ENCODE peak calls at places on chromosomes 16 and 17, in five cellular contexts. V is Peyer's patch, A is psoas muscle, B is breast epithelium, T is ovary. U is an unnamed sample. For H3K4me1, the result is how much of the 10 kb centered on the place peaks cover.

GRCh38 chr17:418421-418751 is 65.8 kb upstream of the RPH3AL start:
- DNase-seq in T (no peak), A (no peak), V (no peak), B (no peak), U (no peak)

GRCh38 chr17:47076171-47076570 is 97.1 kb upstream of the RPRML start:
- DNase-seq in A (no peak), V (no peak), B (no peak), T (no peak), U (no peak)

GRCh38 chr16:72985148-72985882 is 62.6 kb downstream of the ZFHX3 start:
- DNase-seq in B (no peak), V (no peak), A (peak), T (no peak), U (no peak)

GRCh38 chr17:19719365-19720209 is 3.2 kb upstream of the SLC47A2 start:
- DNase-seq in A (peak), B (peak), T (no peak), V (peak), U (no peak)

GRCh38 chr17:1797323-1797722 is 32.4 kb downstream of the SMYD4 start:
- DNase-seq in A (no peak), B (no peak), V (no peak), T (no peak), U (no peak)

GRCh38 chr16:48323783-48324775 is 61.1 kb downstream of the SIAH1 start:
- DNase-seq in B (no peak), A (no peak), T (no peak), V (no peak), U (no peak)

GRCh38 chr16:84929421-84930297 is 81.7 kb downstream of the ZDHHC7 start:
- DNase-seq in V (no peak), T (peak), A (peak), B (no peak), U (peak)

GRCh38 chr16:47943235-47943634 is 212.6 kb downstream of the ABCC12 start:
- DNase-seq in V (no peak), B (no peak), T (no peak), A (no peak), U (no peak)

GRCh38 chr17:2084766-2085647 is 30.1 kb downstream of the HIC1 start:
- DNase-seq in V (peak), B (peak), A (peak), T (peak), U (no peak)

GRCh38 chr17:79565606-79566250 is 45.1 kb downstream of the RBFOX3 start:
- DNase-seq in V (no peak), T (no peak), A (peak), B (no peak), U (no peak)

GRCh38 chr17:2137342-2138098 is 82.6 kb downstream of the HIC1 start:
- DNase-seq in A (no peak), T (no peak), V (no peak), B (no peak), U (no peak)

GRCh38 chr17:41494524-41494923 is 4.8 kb upstream of the KRT36 start:
- DNase-seq in A (no peak), T (no peak), B (no peak), V (no peak), U (no peak)

GRCh38 chr17:81498953-81499600 is 13.5 kb downstream of the ACTG1 start:
- DNase-seq in V (peak), T (no peak), B (no peak), A (no peak), U (no peak)

GRCh38 chr17:71438631-71439146 is 682.1 kb upstream of the SOX9 start:
- DNase-seq in B (no peak), V (no peak), T (no peak), A (no peak), U (peak)

GRCh38 chr16:83971165-83972130 is 3.4 kb downstream of the NECAB2 start:
- DNase-seq in B (no peak), T (no peak), A (no peak), V (no peak), U (no peak)

GRCh38 chr17:81138500-81138899 is 26.8 kb upstream of the PVALEF start:
- DNase-seq in T (no peak), V (no peak), A (no peak), B (no peak), U (no peak)

GRCh38 chr17:82893779-82894178 is 54.0 kb upstream of the ZNF750 start:
- DNase-seq in V (no peak), A (peak), B (no peak), T (no peak), U (no peak)

GRCh38 chr16:67930191-67930590 is 1.5 kb downstream of the CTRL start:
- DNase-seq in T (no peak), V (no peak), A (no peak), B (no peak), U (no peak)

GRCh38 chr16:30736995-30737793 is 11.0 kb upstream of the PHKG2 start:
- DNase-seq in A (no peak), B (no peak), T (no peak), V (no peak), U (no peak)

GRCh38 chr17:76775021-76775420 is 37.1 kb downstream of the MFSD11 start:
- DNase-seq in V (no peak), A (no peak), B (no peak), T (no peak), U (no peak)

DNA sequence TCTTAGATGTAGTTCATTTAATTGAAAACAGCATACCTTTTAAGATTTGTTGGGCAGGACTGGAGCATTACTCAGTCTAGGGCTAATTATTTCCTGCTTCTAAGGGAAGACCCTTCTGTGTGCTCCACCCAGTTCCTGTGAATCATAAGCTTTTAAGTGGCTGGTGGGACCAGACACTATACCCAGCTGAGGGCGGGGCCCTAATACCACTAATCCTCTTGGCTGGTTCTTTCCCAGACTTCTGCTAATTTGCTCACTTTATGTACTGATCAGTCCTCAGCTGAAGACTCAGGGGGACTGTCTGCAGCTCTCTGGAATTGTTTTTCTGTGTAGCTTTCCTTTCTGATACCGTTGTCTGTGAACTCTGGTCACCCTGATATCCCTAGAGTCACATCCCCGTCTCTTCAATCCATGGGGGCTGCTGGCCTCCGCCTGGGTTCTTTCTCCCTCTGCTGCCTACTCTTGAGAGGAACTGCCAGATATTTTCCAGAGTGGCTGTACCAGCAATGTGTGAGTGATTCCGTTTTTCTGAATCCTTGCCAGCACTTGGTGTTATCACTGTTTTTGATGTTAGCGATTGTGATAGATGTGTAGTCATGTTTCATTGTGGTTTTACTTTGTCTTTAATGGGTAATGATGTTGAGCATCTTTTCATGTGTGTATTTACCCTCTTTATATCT is 35.1 kb downstream of the MFSD11 start:
- DNase-seq in V (no peak), A (no peak), B (no peak), T (no peak), U (peak)
- TF ChIP-seq CTCF in V (no peak), A (no peak), B (no peak), T (no peak), U (no peak)

GRCh38 chr17:59199398-59199797 is 10.4 kb upstream of the SMG8 start:
- DNase-seq in T (no peak), A (no peak), B (no peak), V (no peak), U (no peak)
- H3K4me3 ChIP-seq in T (no peak), A (no peak), B (no peak), V (no peak), U (no peak)

DNA sequence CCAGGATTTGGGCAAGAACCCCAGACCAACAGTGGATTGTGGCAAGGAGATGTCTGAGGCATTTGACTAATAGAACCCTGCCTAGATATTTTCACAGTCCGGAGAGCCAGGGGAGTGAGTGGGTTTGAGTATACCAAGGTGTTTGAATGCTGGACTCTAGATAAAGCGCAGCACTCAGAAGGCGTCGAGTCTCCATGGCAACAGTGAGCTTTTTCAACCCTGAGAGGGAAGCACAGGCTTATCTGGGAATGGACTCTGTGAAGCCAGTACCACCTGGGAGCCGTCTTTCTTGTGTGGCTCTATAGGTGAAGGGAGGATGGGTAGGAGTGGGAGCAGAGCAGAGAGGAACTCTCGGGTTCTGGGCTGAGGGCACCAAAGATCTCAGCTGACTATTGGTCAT is 147.0 kb downstream of the SHISA6 start:
- DNase-seq in T (no peak), B (no peak), A (no peak), V (no peak), U (no peak)
- H3K4me1 ChIP-seq in T (under half), B (under half), A (under half), V (under half), U (under half)

GRCh38 chr16:14562691-14563491 is 67.2 kb downstream of the PARN start:
- DNase-seq in A (peak), V (peak), B (no peak), T (no peak), U (peak)
- TF ChIP-seq CTCF in A (peak), V (peak), B (no peak), T (no peak), U (peak)

GRCh38 chr17:21214777-21215541 is 998 bp upstream of the TMEM11 start:
- DNase-seq in A (peak), T (no peak), B (no peak), V (no peak), U (no peak)

GRCh38 chr17:21218101-21218500 is 4.1 kb upstream of the TMEM11 start:
- DNase-seq in V (no peak), A (no peak), T (no peak), B (no peak), U (no peak)

GRCh38 chr17:21214015-21214776 is at the start of gene TMEM11:
- DNase-seq in V (peak), B (peak), A (peak), T (peak), U (peak)

GRCh38 chr17:21217346-21217745 is 3.4 kb upstream of the TMEM11 start:
- DNase-seq in T (no peak), B (no peak), A (no peak), V (no peak), U (no peak)

DNA sequence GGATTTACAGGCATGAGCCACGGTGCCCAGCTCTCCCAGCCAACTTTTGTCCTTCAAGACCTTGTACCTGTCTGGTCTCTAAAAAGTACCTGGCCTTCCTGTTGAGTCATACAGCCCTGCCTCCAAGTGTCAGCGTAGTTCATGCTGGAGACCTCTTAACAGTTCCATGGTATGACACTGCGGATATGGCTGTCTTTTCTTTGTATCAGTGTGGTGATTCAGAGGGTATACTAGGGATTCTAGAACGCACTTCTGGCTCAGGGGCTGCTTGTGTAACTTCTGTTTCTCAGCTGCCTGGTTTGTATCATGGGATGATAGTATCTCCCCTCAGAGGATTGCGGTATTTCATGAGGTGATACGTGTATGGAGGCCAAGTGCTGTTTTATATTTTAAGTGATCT is 2.0 kb upstream of the TMEM11 start:
- DNase-seq in B (no peak), T (no peak), V (no peak), A (no peak), U (no peak)
- H3K4me3 ChIP-seq in B (no peak), T (no peak), V (no peak), A (no peak), U (no peak)

GRCh38 chr17:63452979-63453551 is 7.0 kb upstream of the CYB561 start:
- DNase-seq in B (no peak), V (peak), A (no peak), T (no peak), U (no peak)

GRCh38 chr17:63458478-63458877 is 12.4 kb upstream of the CYB561 start:
- DNase-seq in B (no peak), A (no peak), T (no peak), V (no peak), U (no peak)

GRCh38 chr17:63454915-63455314 is 8.8 kb upstream of the CYB561 start:
- DNase-seq in V (no peak), B (no peak), T (no peak), A (no peak), U (no peak)

GRCh38 chr17:63452091-63452978 is 6.2 kb upstream of the CYB561 start:
- DNase-seq in A (no peak), V (peak), B (no peak), T (no peak), U (no peak)

DNA sequence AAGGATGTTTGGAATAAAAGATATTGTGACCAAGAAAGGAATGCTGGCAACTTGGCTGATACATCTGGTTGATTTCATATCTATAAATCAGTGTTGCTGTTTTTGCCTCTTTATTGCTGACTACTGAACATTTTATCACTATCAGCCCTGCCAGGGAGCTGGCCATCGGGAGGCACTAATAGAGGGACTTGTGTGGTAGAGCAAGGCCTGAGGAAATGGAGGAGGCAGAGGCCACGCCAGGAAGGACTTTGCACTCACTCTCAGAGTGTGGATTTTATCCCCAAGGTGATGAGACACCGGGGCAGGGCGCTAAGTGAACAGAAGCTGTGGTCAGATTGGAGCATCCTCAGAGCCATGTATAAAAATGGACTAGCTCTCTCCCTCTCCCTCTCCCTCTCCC is 9.3 kb upstream of the CYB561 start:
- DNase-seq in B (no peak), A (no peak), V (peak), T (no peak), U (no peak)
- H3K4me1 ChIP-seq in B (under half), A (under half), V (under half), T (under half), U (under half)

DNA sequence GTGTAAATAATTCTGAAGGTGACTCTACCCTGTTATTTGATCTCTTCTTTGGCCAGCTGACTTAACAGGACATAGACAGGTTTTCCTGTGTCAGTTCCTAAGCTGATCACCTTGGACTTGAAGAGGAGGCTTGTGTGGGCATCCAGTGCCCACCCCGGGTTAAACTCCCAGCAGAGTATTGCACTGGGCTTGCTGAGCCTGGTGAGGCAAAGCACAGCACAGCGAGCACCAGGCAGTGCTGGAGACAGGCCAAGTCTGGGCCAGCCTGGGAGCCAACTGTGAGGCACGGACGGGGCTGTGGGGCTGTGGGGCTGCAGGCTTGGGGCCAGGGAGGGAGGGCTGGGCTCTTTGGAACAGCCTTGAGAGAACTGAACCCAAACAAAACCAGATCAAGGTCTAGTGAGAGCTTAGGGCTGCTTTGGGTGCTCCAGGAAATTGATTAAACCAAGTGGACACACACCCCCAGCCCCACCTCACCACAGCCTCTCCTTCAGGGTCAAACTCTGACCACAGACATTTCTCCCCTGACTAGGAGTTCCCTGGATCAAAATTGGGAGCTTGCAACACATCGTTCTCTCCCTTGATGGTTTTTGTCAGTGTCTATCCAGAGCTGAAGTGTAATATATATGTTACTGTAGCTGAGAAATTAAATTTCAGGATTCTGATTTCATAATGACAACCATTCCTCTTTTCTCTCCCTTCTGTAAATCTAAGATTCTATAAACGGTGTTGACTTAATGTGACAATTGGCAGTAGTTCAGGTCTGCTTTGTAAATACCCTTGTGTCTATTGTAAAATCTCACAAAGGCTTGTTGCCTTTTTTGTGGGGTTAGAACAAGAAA is 5.1 kb downstream of the STH start:
- DNase-seq in V (peak), A (peak), B (no peak), T (peak), U (no peak)
- TF ChIP-seq CTCF in V (no peak), A (no peak), B (no peak), T (no peak), U (no peak)

GRCh38 chr16:57091200-57091989 is 988 bp upstream of the CPNE2 start:
- DNase-seq in A (peak), V (peak), B (peak), T (peak), U (peak)
- H3K4me3 ChIP-seq in A (peak), V (peak), B (peak), T (peak), U (peak)

U was measured in Caco-2.